ENCODE peak calls at places on chromosomes 11 and 22, in five cellular contexts. A is thoracic aorta; Z is right atrium auricular region; Y is adrenal gland; D is CD4-positive, CD25-positive, alpha-beta regulatory T cell. O is an unnamed sample.

GRCh38 chr11:121892131-121892681 is 223.8 kb downstream of the BLID start:
- DNase-seq in A (no peak), Z (no peak), Y (no peak), D (no peak), O (no peak)

GRCh38 chr11:120748485-120748814 is 236.9 kb downstream of the GRIK4 start:
- DNase-seq in A (no peak), Z (no peak), Y (no peak), D (no peak), O (no peak)

GRCh38 chr11:83566948-83567347 is 280.8 kb upstream of the CCDC90B start:
- DNase-seq in A (no peak), Z (no peak), Y (no peak), D (no peak), O (no peak)

GRCh38 chr11:65560555-65561418 is 2.6 kb upstream of the LTBP3 start:
- DNase-seq in A (peak; percentile 17), Z (no peak), Y (peak; percentile 78), D (no peak), O (no peak)

GRCh38 chr11:12845739-12846358 is 163.3 kb upstream of the RASSF10 start:
- DNase-seq in A (no peak), Z (no peak), Y (no peak), D (no peak), O (peak; percentile 65)

GRCh38 chr22:37088108-37088605 is 21.4 kb downstream of the TMPRSS6 start:
- DNase-seq in A (no peak), Z (no peak), Y (no peak), D (no peak), O (no peak)

GRCh38 chr11:67694875-67695555 is 20.6 kb upstream of the ALDH3B2 start:
- DNase-seq in A (no peak), Z (no peak), Y (no peak), D (no peak), O (no peak)

GRCh38 chr11:11471196-11471595 is 118.1 kb upstream of the CSNK2A3 start:
- DNase-seq in A (no peak), Z (no peak), Y (no peak), D (no peak), O (no peak)

GRCh38 chr11:123137496-123138270 is 57.4 kb downstream of the CLMP start:
- DNase-seq in A (peak; percentile 28), Z (peak; percentile 94), Y (peak; percentile 88), D (no peak), O (no peak)

GRCh38 chr11:108895579-108896480 is 231.0 kb downstream of the DDX10 start:
- DNase-seq in A (no peak), Z (no peak), Y (no peak), D (no peak), O (no peak)

GRCh38 chr11:125950178-125950490 is 4.3 kb downstream of the VSIG10L2 start:
- DNase-seq in A (no peak), Z (peak; percentile 56), Y (no peak), D (no peak), O (no peak)

GRCh38 chr11:87583931-87584330 is 546.2 kb downstream of the TMEM135 start:
- DNase-seq in A (no peak), Z (no peak), Y (no peak), D (no peak), O (no peak)

GRCh38 chr11:47071871-47072270 is 104.8 kb downstream of the ARFGAP2 start:
- DNase-seq in A (no peak), Z (no peak), Y (no peak), D (no peak), O (no peak)

GRCh38 chr22:45534339-45535192 is 31.9 kb downstream of the FBLN1 start:
- DNase-seq in A (no peak), Z (no peak), Y (no peak), D (no peak), O (peak; percentile 78)

GRCh38 chr22:35726933-35727332 is 9.3 kb downstream of the APOL5 start:
- DNase-seq in A (no peak), Z (no peak), Y (no peak), D (no peak), O (no peak)

GRCh38 chr22:45007247-45007945 is 2.4 kb downstream of the PHF21B start:
- DNase-seq in A (no peak), Z (no peak), Y (no peak), D (no peak), O (no peak)

GRCh38 chr11:67379061-67380058 is 6.0 kb upstream of the CLCF1 start:
- DNase-seq in A (no peak), Z (no peak), Y (no peak), D (no peak), O (no peak)

GRCh38 chr11:71251761-71252433 is 480 bp downstream of the SHANK2 start:
- DNase-seq in A (no peak), Z (no peak), Y (no peak), D (no peak), O (no peak)

GRCh38 chr22:38125731-38126344 is 15.4 kb upstream of the BAIAP2L2 start:
- DNase-seq in A (no peak), Z (no peak), Y (no peak), D (no peak), O (no peak)

GRCh38 chr11:9753031-9753430 is 89.2 kb downstream of the SWAP70 start:
- DNase-seq in A (no peak), Z (no peak), Y (no peak), D (no peak), O (no peak)

GRCh38 chr11:37500425-37500824 is 902.4 kb upstream of the RAG2 start:
- DNase-seq in A (no peak), Z (no peak), Y (no peak), D (no peak), O (no peak)

GRCh38 chr11:7473702-7474101 is 11.6 kb upstream of the OLFML1 start:
- DNase-seq in A (no peak), Z (no peak), Y (no peak), D (no peak), O (no peak)

GRCh38 chr11:2535673-2536439 is 91.0 kb downstream of the KCNQ1 start:
- DNase-seq in A (no peak), Z (no peak), Y (peak; percentile 49), D (no peak), O (no peak)

GRCh38 chr11:41836426-41836825 is 377.0 kb upstream of the LRRC4C start:
- DNase-seq in A (no peak), Z (no peak), Y (no peak), D (no peak), O (no peak)

GRCh38 chr11:17479284-17480214 is 2.9 kb upstream of the ABCC8 start:
- DNase-seq in A (no peak), Z (no peak), Y (peak; percentile 66), D (no peak), O (no peak)

GRCh38 chr11:125261471-125262087 is 97.0 kb downstream of the PKNOX2 start:
- DNase-seq in A (no peak), Z (no peak), Y (no peak), D (no peak), O (no peak)

GRCh38 chr11:107040447-107041444 is 22.5 kb upstream of the GUCY1A2 start:
- DNase-seq in A (no peak), Z (no peak), Y (no peak), D (no peak), O (no peak)

GRCh38 chr11:12531681-12532080 is 142.5 kb upstream of the TEAD1 start:
- DNase-seq in A (no peak), Z (no peak), Y (no peak), D (no peak), O (no peak)

GRCh38 chr22:21593406-21594232 is 26.1 kb downstream of the UBE2L3 start:
- DNase-seq in A (no peak), Z (no peak), Y (no peak), D (no peak), O (no peak)

GRCh38 chr22:44870021-44870420 is 117.6 kb downstream of the ARHGAP8 start:
- DNase-seq in A (no peak), Z (no peak), Y (peak; percentile 61), D (no peak), O (no peak)

GRCh38 chr22:50600541-50600940 is at the start of gene MAPK8IP2:
- DNase-seq in A (no peak), Z (no peak), Y (peak; percentile 60), D (no peak), O (no peak)

GRCh38 chr11:6127881-6128280 is 20.4 kb downstream of the OR56B4 start:
- DNase-seq in A (no peak), Z (no peak), Y (no peak), D (no peak), O (no peak)

GRCh38 chr22:40347300-40347699 is 1.0 kb downstream of the ADSL start:
- DNase-seq in A (no peak), Z (no peak), Y (no peak), D (no peak), O (no peak)

GRCh38 chr11:113193077-113193476 is 121.3 kb upstream of the TTC12 start:
- DNase-seq in A (no peak), Z (peak; percentile 61), Y (no peak), D (no peak), O (no peak)

GRCh38 chr11:43736502-43737193 is 56.1 kb downstream of the HSD17B12 start:
- DNase-seq in A (no peak), Z (no peak), Y (no peak), D (no peak), O (peak; percentile 39)
- H3K9me3 ChIP-seq in A (no peaks in the 10 kb centered on the region), Z (no peaks in the 10 kb centered on the region), Y (no peaks in the 10 kb centered on the region), D (no peaks in the 10 kb centered on the region), O (no peaks in the 10 kb centered on the region)

GRCh38 chr22:47205562-47205961 is 443.1 kb downstream of the TBC1D22A start:
- DNase-seq in A (no peak), Z (peak; percentile 53), Y (peak; percentile 40), D (no peak), O (no peak)
- H3K9me3 ChIP-seq in A (no peaks in the 10 kb centered on the region), Z (no peaks in the 10 kb centered on the region), Y (no peaks in the 10 kb centered on the region), D (no peaks in the 10 kb centered on the region), O (peaks cover 12% of the 10 kb centered on the region)

DNA sequence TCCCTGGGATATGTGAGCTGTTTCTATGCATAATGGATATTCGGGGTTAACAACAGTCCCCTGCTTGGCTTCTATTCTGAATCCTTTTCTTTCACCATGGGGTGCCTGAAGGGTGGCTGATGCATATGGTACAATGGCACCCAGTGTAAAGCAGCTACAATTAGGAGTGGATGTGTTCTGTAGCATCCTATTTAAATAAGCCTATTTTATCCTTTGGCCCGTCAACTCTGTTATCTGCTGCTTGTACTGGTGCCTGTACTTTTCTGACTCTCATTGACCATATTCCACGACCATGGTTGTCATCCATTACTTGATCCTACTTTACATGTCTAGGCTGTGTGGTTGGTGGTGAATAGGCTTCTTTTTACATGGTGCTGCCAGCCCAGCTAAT is 1.3 kb downstream of the TUG1 start:
- DNase-seq in A (no peak), Z (no peak), Y (no peak), D (no peak), O (no peak)
- H3K9me3 ChIP-seq in A (peaks cover 53% of the 10 kb centered on the region), Z (peaks cover 50% of the 10 kb centered on the region), Y (peaks cover 9% of the 10 kb centered on the region), D (peaks cover 59% of the 10 kb centered on the region), O (peaks cover 15% of the 10 kb centered on the region)

GRCh38 chr22:47587861-47588582 is 825.6 kb downstream of the TBC1D22A start:
- DNase-seq in A (no peak), Z (no peak), Y (no peak), D (no peak), O (no peak)
- H3K9me3 ChIP-seq in A (no peaks in the 10 kb centered on the region), Z (peaks cover 14% of the 10 kb centered on the region), Y (peaks cover 6% of the 10 kb centered on the region), D (peaks cover 11% of the 10 kb centered on the region), O (peaks cover 53% of the 10 kb centered on the region)

GRCh38 chr22:48863965-48864538 is 963.6 kb downstream of the BRD1 start:
- DNase-seq in A (no peak), Z (no peak), Y (no peak), D (no peak), O (no peak)
- H3K9me3 ChIP-seq in A (no peaks in the 10 kb centered on the region), Z (no peaks in the 10 kb centered on the region), Y (no peaks in the 10 kb centered on the region), D (no peaks in the 10 kb centered on the region), O (peaks cover 72% of the 10 kb centered on the region)